ENCODE peak calls at places on chromosome X, in six cellular contexts. U is T-helper 9 cell; B is iris pigment epithelial cell; P is activated CD8-positive, alpha-beta T cell treated with anti-CD3 and anti-CD28 coated beads, Interleukin-2, amount 10 ng/mL, durations not matched to agents 7 days and 5 days; E is substantia nigra; D is activated naive CD4-positive, alpha-beta T cell treated with anti-CD3 and anti-CD28 coated beads, Interleukin-2, amount 50 U/mL, for 72 hours. F is an unnamed sample.

GRCh38 chrX:40778861-40779575 is 43.7 kb upstream of the MED14 start:
- DNase-seq in P (no peak), B (peak; percentile 9), D (no peak), U (no peak), E (no peak), F (no peak)

GRCh38 chrX:118802857-118803256 is 20.8 kb upstream of the ZCCHC12 start:
- DNase-seq in P (no peak), U (no peak), E (no peak), B (peak; percentile 69), D (no peak), F (no peak)

GRCh38 chrX:31603411-31604120 is 531.7 kb upstream of the FTHL17 start:
- DNase-seq in U (no peak), P (no peak), D (no peak), B (peak; percentile 75), E (no peak), F (no peak)

GRCh38 chrX:151178746-151179145 is 2.4 kb downstream of the GPR50 start:
- DNase-seq in P (no peak), E (no peak), D (no peak), B (no peak), U (no peak), F (no peak)

GRCh38 chrX:40644821-40645358 is 2.5 kb downstream of the CXorf38 start:
- DNase-seq in B (peak; percentile 83), D (peak; percentile 8), U (peak; percentile 34), E (peak; percentile 34), P (peak; percentile 66), F (peak; percentile 25)

GRCh38 chrX:47316276-47317025 is 53.9 kb upstream of the ZNF157 start:
- DNase-seq in D (no peak), B (peak; percentile 7), U (no peak), P (no peak), E (no peak), F (no peak)

GRCh38 chrX:124010157-124010556 is 48.7 kb downstream of the STAG2 start:
- DNase-seq in U (no peak), E (no peak), P (no peak), D (no peak), B (no peak), F (no peak)

GRCh38 chrX:130028196-130028595 is 45.8 kb downstream of the BCORL1 start:
- DNase-seq in P (peak; percentile 56), B (peak; percentile 64), U (peak; percentile 50), D (peak; percentile 53), E (peak; percentile 6), F (no peak)

GRCh38 chrX:68917799-68918198 is 89.0 kb downstream of the EFNB1 start:
- DNase-seq in P (no peak), E (no peak), U (no peak), D (no peak), B (no peak), F (no peak)

GRCh38 chrX:111507931-111508330 is 3.5 kb upstream of the SERTM2 start:
- DNase-seq in P (no peak), D (no peak), U (no peak), E (no peak), B (peak; percentile 7), F (no peak)

GRCh38 chrX:123648028-123648810 is 84.6 kb downstream of the THOC2 start:
- DNase-seq in P (peak; percentile 20), U (no peak), D (peak; percentile 3), E (no peak), B (peak; percentile 87), F (no peak)

GRCh38 chrX:28347526-28347925 is 239.7 kb upstream of the IL1RAPL1 start:
- DNase-seq in P (no peak), B (no peak), E (no peak), D (no peak), U (no peak), F (no peak)

GRCh38 chrX:6311540-6311939 is 82.9 kb upstream of the NLGN4X start:
- DNase-seq in B (no peak), E (no peak), U (no peak), P (no peak), D (no peak), F (no peak)

GRCh38 chrX:17809984-17810383 is 51.1 kb downstream of the RAI2 start:
- DNase-seq in U (no peak), B (no peak), E (no peak), P (no peak), D (no peak), F (no peak)

GRCh38 chrX:67353651-67354370 is 190.0 kb upstream of the AR start:
- DNase-seq in D (no peak), B (no peak), E (no peak), P (no peak), U (no peak), F (no peak)

GRCh38 chrX:155682834-155683233 is 70.1 kb upstream of the TMLHE start:
- DNase-seq in B (no peak), U (no peak), D (no peak), P (no peak), E (no peak), F (no peak)

GRCh38 chrX:46647251-46647650 is 73.7 kb downstream of the CHST7 start:
- DNase-seq in E (no peak), P (no peak), U (no peak), B (no peak), D (no peak), F (no peak)

GRCh38 chrX:153744210-153745066 is 19.6 kb upstream of the PLXNB3 start:
- DNase-seq in D (no peak), P (no peak), B (no peak), E (no peak), U (no peak), F (no peak)

GRCh38 chrX:39204945-39205344 is 403.7 kb downstream of the MID1IP1 start:
- DNase-seq in U (no peak), D (peak; percentile 22), E (no peak), P (no peak), B (no peak), F (no peak)

GRCh38 chrX:46770817-46771163 is 11.9 kb upstream of the SLC9A7 start:
- DNase-seq in B (peak; percentile 92), P (no peak), E (no peak), U (no peak), D (no peak), F (no peak)

GRCh38 chrX:21723097-21723496 is 34.8 kb downstream of the SMPX start:
- DNase-seq in U (no peak), D (no peak), E (no peak), B (no peak), P (peak; percentile 20), F (no peak)

GRCh38 chrX:9464435-9465371 is at the start of gene TBL1X:
- DNase-seq in P (peak; percentile 58), E (peak; percentile 54), U (peak; percentile 45), B (peak; percentile 30), D (peak; percentile 60), F (peak; percentile 44)

GRCh38 chrX:120426599-120426998 is 42.5 kb downstream of the LAMP2 start:
- DNase-seq in D (no peak), U (no peak), P (no peak), E (no peak), B (peak; percentile 30), F (no peak)

GRCh38 chrX:41333744-41333993 is 293 bp upstream of the DDX3X start:
- DNase-seq in D (no peak), P (peak; percentile 79), E (no peak), U (no peak), B (peak; percentile 85), F (no peak)

GRCh38 chrX:9846631-9847030 is 60.4 kb downstream of the SHROOM2 start:
- DNase-seq in D (no peak), E (no peak), U (no peak), B (no peak), P (no peak), F (no peak)

GRCh38 chrX:11932423-11932822 is 174.4 kb downstream of the MSL3 start:
- DNase-seq in D (no peak), U (no peak), E (no peak), P (no peak), B (no peak), F (no peak)

GRCh38 chrX:48573690-48574269 is 504 bp upstream of the RBM3 start:
- DNase-seq in U (peak; percentile 4), D (no peak), P (no peak), E (no peak), B (no peak), F (no peak)

GRCh38 chrX:2490634-2491033 is 10.1 kb downstream of the DHRSX start:
- DNase-seq in D (no peak), E (no peak), U (no peak), B (no peak), P (no peak), F (no peak)

GRCh38 chrX:150704030-150704613 is 10.9 kb downstream of the MTMR1 start:
- DNase-seq in E (no peak), D (no peak), P (no peak), U (no peak), B (peak; percentile 79), F (no peak)

GRCh38 chrX:11953615-11954014 is 184.7 kb upstream of the FRMPD4 start:
- DNase-seq in B (peak; percentile 95), E (no peak), P (no peak), U (no peak), D (no peak), F (no peak)

GRCh38 chrX:74925210-74926088 is at the start of gene NEXMIF:
- DNase-seq in E (peak; percentile 16), B (peak; percentile 20), U (no peak), D (no peak), P (peak; percentile 48), F (peak; percentile 25)

GRCh38 chrX:53587795-53588194 is 98.7 kb downstream of the HUWE1 start:
- DNase-seq in E (no peak), B (no peak), D (no peak), U (no peak), P (no peak), F (no peak)

GRCh38 chrX:11724122-11725017 is 33.7 kb upstream of the MSL3 start:
- DNase-seq in B (peak; percentile 35), D (no peak), P (peak; percentile 23), E (no peak), U (no peak), F (no peak)

GRCh38 chrX:40230646-40231045 is 132.9 kb upstream of the BCOR start:
- DNase-seq in P (no peak), D (no peak), B (no peak), E (no peak), U (no peak), F (no peak)

GRCh38 chrX:72029473-72030411 is 102.0 kb downstream of the RTL5 start:
- DNase-seq in E (no peak), U (no peak), P (no peak), D (no peak), B (peak; percentile 65), F (no peak)

F was measured in frontal cortex.